ENCODE peak calls at places on chromosome 15, in eight cellular contexts. H, E, D, J, Y, A, T and C are unnamed samples.

GRCh38 chr15:56654216-56654615 is 79.1 kb downstream of the ZNF280D start:
- DNase-seq in E (no peak), T (no peak), Y (no peak), H (no peak), A (no peak), J (no peak), D (no peak), C (no peak)

GRCh38 chr15:93103823-93104222 is 14.8 kb upstream of the RGMA start:
- DNase-seq in T (no peak), E (no peak), Y (no peak), D (no peak), H (no peak), J (no peak), A (no peak), C (no peak)

GRCh38 chr15:76953913-76954312 is 22.4 kb downstream of the RCN2 start:
- DNase-seq in D (no peak), Y (no peak), T (no peak), J (no peak), A (no peak), E (no peak), H (no peak), C (no peak)

GRCh38 chr15:92733934-92734521 is 78.5 kb upstream of the FAM174B start:
- DNase-seq in H (peak), J (no peak), A (no peak), E (no peak), Y (no peak), T (peak), D (no peak), C (no peak)

GRCh38 chr15:68849477-68849876 is 28.8 kb upstream of the ANP32A start:
- DNase-seq in D (no peak), A (no peak), Y (no peak), T (no peak), E (no peak), J (no peak), H (no peak), C (no peak)

GRCh38 chr15:100495861-100496260 is 32.9 kb downstream of the CERS3 start:
- DNase-seq in T (no peak), Y (no peak), J (no peak), E (no peak), H (no peak), A (no peak), D (no peak), C (no peak)

GRCh38 chr15:98720577-98720976 is 72.2 kb downstream of the IGF1R start:
- DNase-seq in D (no peak), J (no peak), Y (no peak), A (no peak), H (no peak), E (no peak), T (no peak), C (no peak)

GRCh38 chr15:60021589-60022378 is 17.7 kb downstream of the FOXB1 start:
- DNase-seq in A (no peak), J (no peak), Y (no peak), T (peak), D (no peak), E (no peak), H (no peak), C (no peak)

GRCh38 chr15:33126559-33127290 is 67.8 kb downstream of the FMN1 start:
- DNase-seq in H (no peak), T (peak), D (peak), E (no peak), A (peak), Y (peak), J (peak), C (peak)

GRCh38 chr15:85727068-85727467 is 67.7 kb downstream of the KLHL25 start:
- DNase-seq in A (no peak), H (no peak), D (no peak), J (no peak), E (no peak), Y (no peak), T (no peak), C (no peak)

GRCh38 chr15:42474857-42475256 is 16.1 kb downstream of the ZNF106 start:
- DNase-seq in H (no peak), A (no peak), D (no peak), T (no peak), Y (no peak), E (no peak), J (no peak), C (no peak)

GRCh38 chr15:43886558-43886957 is 59.8 kb downstream of the WDR76 start:
- DNase-seq in T (no peak), J (no peak), A (no peak), Y (no peak), E (no peak), D (no peak), H (no peak), C (no peak)

GRCh38 chr15:41661078-41661528 is 898 bp downstream of the MGA start:
- DNase-seq in T (no peak), Y (no peak), J (no peak), E (no peak), A (no peak), D (no peak), H (no peak), C (no peak)

GRCh38 chr15:37995461-37996347 is 61.3 kb downstream of the TMCO5A start:
- DNase-seq in H (no peak), T (peak), Y (no peak), J (peak), D (peak), A (no peak), E (peak), C (no peak)

GRCh38 chr15:100671858-100672543 is 69.6 kb downstream of the ASB7 start:
- DNase-seq in E (peak), T (peak), Y (no peak), H (peak), A (no peak), J (peak), D (peak), C (no peak)

GRCh38 chr15:64507293-64507802 is 47.0 kb downstream of the ZNF609 start:
- DNase-seq in D (peak), H (no peak), T (peak), J (peak), Y (peak), A (peak), E (no peak), C (peak)

GRCh38 chr15:99174989-99175388 is 70.1 kb downstream of the SYNM start:
- DNase-seq in H (no peak), Y (no peak), A (no peak), D (no peak), T (no peak), J (no peak), E (no peak), C (no peak)

GRCh38 chr15:96542130-96542770 is 211.8 kb downstream of the NR2F2 start:
- DNase-seq in Y (no peak), H (no peak), D (no peak), T (no peak), E (no peak), A (no peak), J (no peak), C (no peak)

GRCh38 chr15:32222716-32223115 is 180.4 kb downstream of the GOLGA8K start:
- DNase-seq in E (no peak), H (no peak), Y (no peak), T (no peak), D (no peak), J (no peak), A (no peak), C (no peak)

GRCh38 chr15:47437492-47437891 is 279.8 kb upstream of the SEMA6D start:
- DNase-seq in E (no peak), J (no peak), A (no peak), T (no peak), D (no peak), Y (no peak), H (no peak), C (no peak)

GRCh38 chr15:59413577-59413976 is 24.4 kb upstream of the FAM81A start:
- DNase-seq in Y (no peak), T (no peak), D (no peak), H (no peak), E (no peak), A (no peak), J (no peak), C (no peak)

GRCh38 chr15:63514533-63514943 is 10.1 kb downstream of the USP3 start:
- DNase-seq in A (no peak), H (no peak), E (no peak), J (peak), D (no peak), T (peak), Y (no peak), C (no peak)

GRCh38 chr15:70240082-70240481 is 142.4 kb upstream of the TLE3 start:
- DNase-seq in J (no peak), D (no peak), A (no peak), Y (no peak), T (no peak), E (no peak), H (no peak), C (no peak)

GRCh38 chr15:78619022-78619950 is 1.5 kb downstream of the CHRNA3 start:
- DNase-seq in J (no peak), H (peak), T (no peak), E (no peak), A (no peak), Y (no peak), D (no peak), C (no peak)

GRCh38 chr15:79283252-79284048 is 928 bp downstream of the ANKRD34C start:
- DNase-seq in A (no peak), J (no peak), E (peak), D (peak), Y (no peak), H (peak), T (peak), C (no peak)

GRCh38 chr15:44082558-44083151 is 112.4 kb downstream of the FRMD5 start:
- DNase-seq in H (no peak), T (no peak), E (no peak), D (no peak), Y (no peak), A (no peak), J (no peak), C (no peak)

GRCh38 chr15:71083349-71083748 is 31.9 kb upstream of the THSD4 start:
- DNase-seq in J (no peak), T (peak), E (no peak), H (no peak), A (no peak), Y (no peak), D (peak), C (no peak)

GRCh38 chr15:86620113-86620512 is 540.4 kb downstream of the AGBL1 start:
- DNase-seq in H (no peak), E (no peak), D (no peak), A (no peak), Y (no peak), J (no peak), T (no peak), C (no peak)

GRCh38 chr15:90004671-90005070 is 3.5 kb downstream of the ZNF710 start:
- DNase-seq in H (no peak), J (peak), Y (no peak), T (peak), E (no peak), A (peak), D (peak), C (no peak)

GRCh38 chr15:59168536-59168935 is 38.1 kb upstream of the LDHAL6B start:
- DNase-seq in E (no peak), T (peak), D (peak), Y (no peak), J (peak), A (no peak), H (no peak), C (no peak)

GRCh38 chr15:91203619-91204018 is 103.6 kb downstream of the SV2B start:
- DNase-seq in H (no peak), E (no peak), Y (no peak), D (no peak), A (no peak), T (no peak), J (no peak), C (no peak)

GRCh38 chr15:99929266-99929665 is 196.0 kb upstream of the LYSMD4 start:
- DNase-seq in E (no peak), A (no peak), Y (peak), J (no peak), H (peak), D (no peak), T (no peak), C (no peak)

GRCh38 chr15:79593119-79593869 is 161.2 kb downstream of the MINAR1 start:
- DNase-seq in D (no peak), J (peak), T (no peak), H (peak), A (no peak), Y (no peak), E (no peak), C (no peak)

GRCh38 chr15:75114327-75114726 is 87.4 kb upstream of the C15orf39 start:
- DNase-seq in H (no peak), Y (no peak), D (no peak), J (no peak), E (no peak), T (no peak), A (no peak), C (no peak)

GRCh38 chr15:58536414-58536813 is 104.6 kb downstream of the LIPC start:
- DNase-seq in E (no peak), J (no peak), H (no peak), D (no peak), A (no peak), T (no peak), Y (no peak), C (no peak)

GRCh38 chr15:74519311-74519710 is 21.7 kb upstream of the ARID3B start:
- DNase-seq in D (peak), Y (no peak), J (no peak), T (peak), A (no peak), E (no peak), H (no peak), C (no peak)

GRCh38 chr15:28975766-28976179 is 90.0 kb downstream of the APBA2 start:
- DNase-seq in E (peak), D (peak), Y (no peak), A (no peak), J (peak), H (peak), T (peak), C (peak)

GRCh38 chr15:71739355-71739754 is 71.0 kb upstream of the NR2E3 start:
- DNase-seq in E (no peak), T (no peak), Y (no peak), J (peak), A (no peak), H (no peak), D (no peak), C (no peak)

GRCh38 chr15:41923424-41923999 is 29.7 kb upstream of the SPTBN5 start:
- DNase-seq in H (no peak), E (no peak), D (no peak), J (no peak), A (no peak), T (no peak), Y (no peak), C (no peak)

GRCh38 chr15:61275901-61276300 is 46.8 kb upstream of the RORA start:
- DNase-seq in T (peak), H (no peak), E (no peak), Y (no peak), J (no peak), A (no peak), D (no peak), C (no peak)